ENCODE peak calls at places on chromosomes 7 and 10, in four cellular contexts. D is PC-9; J is effector memory CD4-positive, alpha-beta T cell; Z is transverse colon. E is an unnamed sample.

GRCh38 chr10:5858811-5859210 is 30.9 kb downstream of the ANKRD16 start:
- DNase-seq in D (no peak), J (no peak), Z (no peak), E (no peak)

GRCh38 chr7:1758859-1759521 is 88.9 kb downstream of the ELFN1 start:
- DNase-seq in D (no peak), J (no peak), Z (no peak), E (no peak)

GRCh38 chr7:133513608-133514007 is 260.7 kb downstream of the EXOC4 start:
- DNase-seq in D (peak), J (no peak), Z (no peak), E (no peak)

GRCh38 chr7:128932862-128933821 is 4.6 kb upstream of the IRF5 start:
- DNase-seq in D (no peak), J (peak), Z (peak), E (no peak)

GRCh38 chr7:74029991-74030415 is 2.0 kb downstream of the ELN start:
- DNase-seq in D (no peak), J (no peak), Z (no peak), E (no peak)

GRCh38 chr7:100130608-100131453 is 4.1 kb downstream of the MBLAC1 start:
- DNase-seq in D (peak), J (peak), Z (peak), E (peak)

GRCh38 chr10:21526952-21527633 is 1.6 kb upstream of the SKIDA1 start:
- DNase-seq in D (no peak), J (no peak), Z (peak), E (peak)

GRCh38 chr10:119177708-119178370 is 773 bp downstream of the PRDX3 start:
- DNase-seq in D (no peak), J (no peak), Z (no peak), E (peak)

GRCh38 chr10:86298501-86299001 is 68.0 kb downstream of the GRID1 start:
- DNase-seq in D (no peak), J (no peak), Z (no peak), E (no peak)

GRCh38 chr10:79243211-79244067 is 103.8 kb upstream of the PPIF start:
- DNase-seq in D (no peak), J (peak), Z (peak), E (peak)

GRCh38 chr7:117014673-117015133 is 61.4 kb downstream of the ST7 start:
- DNase-seq in D (no peak), J (no peak), Z (peak), E (peak)
- H3K4me3 ChIP-seq in D (no peak), J (no peak), Z (no peak), E (no peak)

GRCh38 chr7:15123901-15124300 is 221.3 kb upstream of the DGKB start:
- DNase-seq in D (no peak), J (no peak), Z (no peak), E (no peak)
- H3K4me3 ChIP-seq in D (no peak), J (no peak), Z (no peak), E (no peak)

DNA sequence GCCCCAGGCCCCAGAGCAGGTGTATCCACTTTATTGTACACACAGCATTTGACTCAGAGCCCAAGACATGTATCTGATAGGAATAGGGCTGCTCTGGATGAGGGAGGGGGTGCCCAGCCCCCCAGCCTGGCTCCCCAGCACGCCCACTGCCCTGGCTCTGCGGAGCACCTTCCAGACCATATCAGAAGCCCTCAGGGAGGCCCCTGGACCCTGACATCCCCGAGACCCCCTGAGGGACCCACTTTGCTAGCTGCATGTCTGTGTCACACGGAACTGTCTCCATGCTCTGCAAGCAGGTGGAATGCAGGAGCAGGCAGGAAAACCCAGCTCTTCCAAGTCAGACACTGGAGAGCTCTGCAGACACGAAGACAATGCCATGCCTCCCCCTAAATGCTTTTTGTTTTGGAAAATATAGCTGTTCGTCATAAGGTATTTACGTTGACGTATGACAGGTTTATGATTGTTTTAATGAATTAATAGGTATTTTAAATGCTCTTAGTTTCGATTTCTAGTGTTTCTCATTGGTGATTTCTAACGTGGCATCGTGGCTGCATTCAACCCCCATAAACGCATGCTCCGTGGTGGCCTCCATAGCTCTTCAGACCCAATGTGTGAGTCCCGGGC is 92.8 kb upstream of the INSIG1 start:
- DNase-seq in D (no peak), J (no peak), Z (no peak), E (no peak)
- H3K4me3 ChIP-seq in D (peak), J (peak), Z (no peak), E (peak)

GRCh38 chr7:69819306-69819705 is 221.0 kb downstream of the AUTS2 start:
- DNase-seq in D (no peak), J (no peak), Z (no peak), E (no peak)

GRCh38 chr7:69820479-69821192 is 222.4 kb downstream of the AUTS2 start:
- DNase-seq in D (no peak), J (no peak), Z (no peak), E (no peak)

GRCh38 chr7:69825031-69825681 is 226.9 kb downstream of the AUTS2 start:
- DNase-seq in D (no peak), J (no peak), Z (no peak), E (no peak)

GRCh38 chr7:69826283-69826682 is 228.0 kb downstream of the AUTS2 start:
- DNase-seq in D (no peak), J (no peak), Z (no peak), E (no peak)

DNA sequence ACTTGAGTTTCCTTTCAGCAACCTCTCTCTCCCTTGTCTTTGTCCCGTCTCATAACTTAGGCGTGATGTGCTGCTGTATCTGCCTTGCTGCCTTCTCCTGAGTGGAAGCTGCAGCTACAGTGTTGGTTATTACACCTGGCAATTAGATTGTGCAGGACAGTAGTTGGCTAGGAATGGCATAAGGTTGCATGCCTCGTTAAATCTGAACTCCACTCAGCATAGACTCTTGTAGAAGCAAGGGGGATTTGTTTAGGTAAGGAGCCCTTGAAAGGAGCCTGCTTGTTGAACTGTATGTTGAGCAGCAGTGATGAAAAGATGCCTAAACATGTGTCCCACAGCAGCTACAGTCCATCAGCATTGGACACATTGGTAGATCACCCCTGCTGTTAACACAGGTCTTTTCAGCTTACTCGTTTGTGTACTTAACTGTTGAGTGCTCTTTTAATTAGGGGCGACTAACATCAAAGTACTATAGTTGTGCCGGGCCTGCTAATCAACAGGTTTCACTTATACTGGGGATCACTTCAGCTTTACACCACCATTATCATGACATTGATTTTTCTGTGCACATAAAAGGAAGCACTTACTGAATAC is 225.0 kb downstream of the AUTS2 start:
- DNase-seq in D (no peak), J (no peak), Z (no peak), E (no peak)
- H3K4me3 ChIP-seq in D (no peak), J (no peak), Z (no peak), E (no peak)

GRCh38 chr10:26217396-26218105 is 977 bp downstream of the GAD2 start:
- DNase-seq in D (no peak), J (no peak), Z (no peak), E (no peak)

GRCh38 chr10:26215923-26216576 is 524 bp upstream of the GAD2 start:
- DNase-seq in D (no peak), J (no peak), Z (no peak), E (no peak)

GRCh38 chr10:26216577-26216948 is at the start of gene GAD2:
- DNase-seq in D (no peak), J (no peak), Z (no peak), E (no peak)

GRCh38 chr10:26215534-26215922 is 1.0 kb upstream of the GAD2 start:
- DNase-seq in D (no peak), J (no peak), Z (no peak), E (no peak)

GRCh38 chr10:26216949-26217395 is 398 bp downstream of the GAD2 start:
- DNase-seq in D (no peak), J (no peak), Z (no peak), E (no peak)
- H3K4me3 ChIP-seq in D (no peak), J (no peak), Z (no peak), E (no peak)

E was measured in colonic mucosa.